ENCODE peak calls at places on chromosomes 7 and 10, in eight cellular contexts. T is breast epithelium, E is aorta, B is keratinocyte, L is hepatocyte, M is cardiac muscle cell, G is body of pancreas, C is PC-3. O is an unnamed sample. For H3K4me1, the result is how much of the 10 kb centered on the place peaks cover.

GRCh38 chr7:73972614-73973013 is 55.4 kb upstream of the ELN start:
- DNase-seq in T (peak), E (peak), B (no peak), L (no peak), M (no peak), G (no peak), C (no peak), O (no peak)

GRCh38 chr7:100120518-100121085 is 1.2 kb downstream of the CNPY4 start:
- DNase-seq in T (no peak), E (no peak), B (no peak), L (no peak), M (no peak), G (no peak), C (no peak), O (no peak)

GRCh38 chr7:11970132-11970531 is 138.1 kb upstream of the THSD7A start:
- DNase-seq in T (no peak), E (no peak), B (no peak), L (peak), M (no peak), G (no peak), C (no peak), O (no peak)

GRCh38 chr7:6554848-6555247 is 3.6 kb upstream of the GRID2IP start:
- DNase-seq in T (no peak), E (no peak), B (no peak), L (no peak), M (no peak), G (no peak), C (no peak), O (no peak)

GRCh38 chr7:42083284-42083683 is 153.7 kb downstream of the GLI3 start:
- DNase-seq in T (no peak), E (no peak), B (no peak), L (no peak), M (no peak), G (no peak), C (no peak), O (no peak)

GRCh38 chr7:79461660-79462059 is 8.2 kb upstream of the MAGI2 start:
- DNase-seq in T (no peak), E (no peak), B (no peak), L (peak), M (peak), G (no peak), C (peak), O (no peak)

GRCh38 chr7:137146996-137147720 is 196.4 kb downstream of the PTN start:
- DNase-seq in T (no peak), E (no peak), B (no peak), L (no peak), M (no peak), G (no peak), C (no peak), O (no peak)

GRCh38 chr7:90920336-90920735 is 324.2 kb downstream of the CDK14 start:
- DNase-seq in T (no peak), E (no peak), B (no peak), L (no peak), M (no peak), G (no peak), C (no peak), O (no peak)

GRCh38 chr10:48289652-48290238 is 15.2 kb upstream of the FRMPD2 start:
- DNase-seq in T (peak), E (peak), B (peak), L (peak), M (peak), G (peak), C (peak), O (no peak)

GRCh38 chr7:156028521-156028920 is 216.3 kb upstream of the SHH start:
- DNase-seq in T (no peak), E (no peak), B (no peak), L (no peak), M (no peak), G (no peak), C (no peak), O (no peak)

GRCh38 chr10:132549416-132549815 is 11.8 kb downstream of the INPP5A start:
- DNase-seq in T (no peak), E (peak), B (no peak), L (no peak), M (no peak), G (no peak), C (no peak), O (no peak)

GRCh38 chr10:35872666-35873065 is 230.6 kb upstream of the FZD8 start:
- DNase-seq in T (no peak), E (no peak), B (no peak), L (no peak), M (no peak), G (no peak), C (no peak), O (no peak)

GRCh38 chr10:11742009-11742778 is at the start of gene ECHDC3:
- DNase-seq in T (no peak), E (peak), B (no peak), L (peak), M (peak), G (peak), C (no peak), O (peak)

GRCh38 chr10:78455873-78456272 is 422.2 kb downstream of the RPS24 start:
- DNase-seq in T (no peak), E (no peak), B (no peak), L (no peak), M (no peak), G (no peak), C (no peak), O (no peak)

GRCh38 chr10:6659451-6659850 is 79.4 kb upstream of the PRKCQ start:
- DNase-seq in T (no peak), E (no peak), B (no peak), L (peak), M (peak), G (no peak), C (no peak), O (no peak)

GRCh38 chr7:29412912-29413311 is 150.7 kb upstream of the PRR15 start:
- DNase-seq in T (no peak), E (no peak), B (no peak), L (peak), M (no peak), G (no peak), C (peak), O (no peak)

GRCh38 chr10:62047960-62048383 is 146.5 kb downstream of the ARID5B start:
- DNase-seq in T (no peak), E (no peak), B (no peak), L (peak), M (peak), G (no peak), C (peak), O (no peak)

GRCh38 chr7:28587211-28587610 is 174.9 kb downstream of the CREB5 start:
- DNase-seq in T (peak), E (no peak), B (no peak), L (peak), M (no peak), G (no peak), C (peak), O (no peak)

GRCh38 chr7:1156782-1157535 is 3.0 kb downstream of the ZFAND2A start:
- DNase-seq in T (no peak), E (no peak), B (no peak), L (peak), M (no peak), G (peak), C (peak), O (no peak)

GRCh38 chr7:15007507-15007906 is 105.0 kb upstream of the DGKB start:
- DNase-seq in T (no peak), E (no peak), B (no peak), L (peak), M (peak), G (no peak), C (peak), O (no peak)

GRCh38 chr7:13724631-13725566 is 264.6 kb downstream of the ETV1 start:
- DNase-seq in T (no peak), E (no peak), B (no peak), L (no peak), M (no peak), G (no peak), C (peak), O (no peak)

GRCh38 chr10:80459047-80459865 is 5.1 kb downstream of the TSPAN14 start:
- DNase-seq in T (peak), E (peak), B (no peak), L (no peak), M (peak), G (peak), C (no peak), O (peak)

GRCh38 chr7:139720705-139721231 is 57.0 kb downstream of the HIPK2 start:
- DNase-seq in T (no peak), E (peak), B (no peak), L (no peak), M (no peak), G (peak), C (peak), O (no peak)

GRCh38 chr7:155369766-155370165 is 72.1 kb downstream of the INSIG1 start:
- DNase-seq in T (no peak), E (peak), B (no peak), L (no peak), M (no peak), G (no peak), C (no peak), O (no peak)

GRCh38 chr10:43342279-43343125 is 28.9 kb upstream of the FXYD4 start:
- DNase-seq in T (no peak), E (no peak), B (no peak), L (no peak), M (no peak), G (no peak), C (no peak), O (no peak)

GRCh38 chr7:151013728-151014497 is 10.4 kb downstream of the ATG9B start:
- DNase-seq in T (peak), E (peak), B (no peak), L (peak), M (peak), G (peak), C (peak), O (peak)

GRCh38 chr7:23135765-23136164 is 30.2 kb downstream of the KLHL7 start:
- DNase-seq in T (no peak), E (no peak), B (no peak), L (no peak), M (no peak), G (no peak), C (no peak), O (no peak)

GRCh38 chr10:133527779-133528271 is 662 bp downstream of the CYP2E1 start:
- DNase-seq in T (no peak), E (no peak), B (no peak), L (no peak), M (no peak), G (peak), C (no peak), O (no peak)

DNA sequence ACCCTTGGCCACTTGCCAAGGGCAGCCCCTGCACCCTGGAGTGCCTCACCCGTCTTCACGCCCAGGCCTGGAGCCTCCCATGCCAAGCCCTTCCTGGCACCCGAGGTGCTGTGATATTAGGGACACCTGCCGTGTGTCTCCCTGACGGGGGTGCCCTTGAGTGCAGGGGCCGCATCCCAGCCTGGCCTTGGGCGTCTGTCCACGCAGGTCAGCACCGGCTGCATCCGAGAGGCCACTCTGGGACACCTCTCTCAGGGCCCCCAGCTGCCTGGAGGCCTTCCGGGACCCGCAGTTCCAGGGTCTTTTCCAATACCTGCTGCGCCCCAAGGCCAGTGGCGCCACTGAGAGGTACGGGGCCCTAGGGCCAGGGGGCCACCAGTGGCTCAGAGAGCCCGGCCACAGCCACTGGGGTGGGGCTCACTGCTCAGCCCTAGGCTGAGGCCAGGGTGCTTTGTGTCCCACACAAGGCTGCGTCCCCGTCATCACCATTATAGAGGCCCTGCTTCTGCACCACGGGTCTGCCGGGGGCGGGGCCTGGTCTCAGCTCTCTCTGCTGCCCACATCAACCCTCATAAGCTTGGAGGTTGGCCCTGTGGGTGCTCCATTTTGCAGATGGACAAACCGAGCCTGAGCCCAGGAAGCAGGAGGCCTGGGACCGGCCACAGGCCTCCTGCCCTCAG is 12.7 kb downstream of the AP5Z1 start:
- DNase-seq in T (no peak), E (no peak), B (no peak), L (no peak), M (no peak), G (no peak), C (no peak), O (no peak)
- H3K4me1 ChIP-seq in T (under half), E (under half), B (under half), L (under half), M (under half), G (under half), C (under half), O (under half)

DNA sequence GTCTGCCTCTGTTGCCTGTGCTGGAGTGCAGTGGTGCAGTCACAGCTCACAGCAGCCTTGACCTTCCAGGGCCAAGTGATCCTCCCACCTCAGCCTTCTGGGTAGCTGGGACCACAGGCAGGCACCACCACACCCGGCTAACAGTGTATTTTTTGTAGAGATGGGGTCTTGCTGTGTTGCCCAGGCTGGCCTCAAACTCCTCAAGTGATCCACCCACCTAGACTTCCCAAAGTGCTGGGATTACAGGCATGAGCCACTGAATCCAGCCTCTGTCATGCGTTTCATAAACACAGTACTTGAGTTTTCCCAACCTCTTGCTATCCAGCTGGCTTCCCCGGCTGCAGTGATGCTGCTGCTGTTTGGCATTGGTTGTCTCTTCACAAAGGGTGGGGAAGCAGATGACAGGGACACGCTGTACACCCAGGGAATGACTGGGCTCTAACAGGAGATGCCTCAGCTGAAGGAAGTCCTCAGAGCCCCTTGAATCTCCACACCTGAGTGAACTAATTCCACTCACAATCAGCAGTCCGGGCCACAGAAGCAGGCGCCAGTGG is 191.5 kb downstream of the DIP2C start:
- DNase-seq in T (no peak), E (peak), B (no peak), L (no peak), M (no peak), G (no peak), C (no peak), O (no peak)
- H3K4me1 ChIP-seq in T (under half), E (under half), B (under half), L (under half), M (under half), G (under half), C (under half), O (under half)

GRCh38 chr10:77163670-77164348 is 473.8 kb downstream of the KCNMA1 start:
- DNase-seq in T (peak), E (peak), B (peak), L (peak), M (peak), G (peak), C (peak), O (no peak)
- H3K4me1 ChIP-seq in T (under half), E (under half), B (under half), L (under half), M (under half), G (under half), C (under half), O (under half)

DNA sequence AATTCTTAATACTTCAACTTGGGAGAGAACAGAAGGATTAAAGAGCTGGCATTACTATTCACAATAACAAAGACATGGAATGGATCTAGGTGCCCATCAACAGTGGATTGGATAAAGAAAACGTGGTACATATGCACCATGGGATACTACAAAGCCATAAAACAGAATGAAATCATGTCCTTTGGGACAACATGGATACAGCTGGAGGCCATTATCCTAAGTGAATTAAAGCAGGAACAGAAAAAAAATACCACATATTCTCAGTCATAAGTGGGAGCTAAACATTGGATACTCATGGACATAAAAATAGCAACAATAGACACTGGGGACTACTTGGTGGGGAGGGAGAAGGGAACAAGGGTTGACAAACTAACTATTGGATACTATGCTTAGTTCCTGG is 133.2 kb upstream of the ITGB1 start:
- DNase-seq in T (no peak), E (no peak), B (no peak), L (no peak), M (no peak), G (no peak), C (no peak), O (no peak)
- H3K4me1 ChIP-seq in T (under half), E (under half), B (under half), L (under half), M (under half), G (under half), C (under half), O (under half)

GRCh38 chr7:87152897-87153641 is 816 bp downstream of the DMTF1 start:
- DNase-seq in T (peak), E (peak), B (no peak), L (peak), M (peak), G (peak), C (peak), O (peak)

GRCh38 chr7:87154166-87154565 is 1.9 kb downstream of the DMTF1 start:
- DNase-seq in T (no peak), E (no peak), B (no peak), L (no peak), M (no peak), G (no peak), C (no peak), O (no peak)

GRCh38 chr7:87156709-87157108 is 4.5 kb downstream of the DMTF1 start:
- DNase-seq in T (no peak), E (no peak), B (no peak), L (no peak), M (no peak), G (no peak), C (no peak), O (no peak)

GRCh38 chr7:87155788-87156187 is 3.5 kb downstream of the DMTF1 start:
- DNase-seq in T (no peak), E (no peak), B (no peak), L (no peak), M (no peak), G (no peak), C (no peak), O (no peak)

GRCh38 chr7:87154569-87154968 is 2.3 kb downstream of the DMTF1 start:
- DNase-seq in T (no peak), E (no peak), B (no peak), L (no peak), M (no peak), G (no peak), C (no peak), O (no peak)
- H3K4me1 ChIP-seq in T (under half), E (under half), B (under half), L (under half), M (under half), G (under half), C (under half), O (under half)

DNA sequence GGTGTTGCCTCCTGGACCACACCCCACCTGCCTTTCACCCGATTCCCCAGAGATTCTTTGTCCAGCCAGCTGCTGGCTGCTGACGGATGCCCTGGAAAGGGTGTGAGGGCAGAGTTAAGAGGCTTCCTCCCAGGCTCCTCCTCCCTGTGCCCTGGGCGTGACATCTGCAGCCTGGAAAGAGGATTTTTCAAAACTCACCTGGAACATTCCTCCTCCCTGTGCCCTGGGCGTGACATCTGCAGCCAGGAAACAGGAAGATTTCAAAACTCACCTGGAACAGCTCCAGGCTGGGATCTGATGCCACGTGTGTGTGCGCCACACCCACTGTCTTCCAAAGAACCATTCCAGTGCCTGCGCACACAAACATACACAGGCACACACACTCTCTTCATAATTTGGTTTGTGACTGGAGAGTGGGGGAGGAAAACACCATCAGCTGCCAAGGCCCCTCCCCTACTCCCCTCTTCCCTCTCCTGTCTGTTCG is 5.2 kb downstream of the MARVELD1 start:
- DNase-seq in T (peak), E (peak), B (peak), L (peak), M (peak), G (peak), C (peak), O (peak)
- H3K4me1 ChIP-seq in T (under half), E (under half), B (half or more), L (under half), M (under half), G (under half), C (under half), O (under half)

GRCh38 chr7:108324053-108325038 is 131.9 kb downstream of the NRCAM start:
- DNase-seq in T (no peak), E (no peak), B (no peak), L (no peak), M (no peak), G (no peak), C (no peak), O (no peak)

GRCh38 chr7:108328174-108328651 is 128.0 kb downstream of the NRCAM start:
- DNase-seq in T (no peak), E (no peak), B (no peak), L (no peak), M (no peak), G (no peak), C (no peak), O (no peak)

GRCh38 chr7:108327353-108327752 is 128.9 kb downstream of the NRCAM start:
- DNase-seq in T (no peak), E (no peak), B (no peak), L (no peak), M (no peak), G (no peak), C (no peak), O (no peak)

GRCh38 chr7:108329514-108329913 is 126.7 kb downstream of the NRCAM start:
- DNase-seq in T (no peak), E (no peak), B (no peak), L (no peak), M (no peak), G (no peak), C (no peak), O (no peak)

DNA sequence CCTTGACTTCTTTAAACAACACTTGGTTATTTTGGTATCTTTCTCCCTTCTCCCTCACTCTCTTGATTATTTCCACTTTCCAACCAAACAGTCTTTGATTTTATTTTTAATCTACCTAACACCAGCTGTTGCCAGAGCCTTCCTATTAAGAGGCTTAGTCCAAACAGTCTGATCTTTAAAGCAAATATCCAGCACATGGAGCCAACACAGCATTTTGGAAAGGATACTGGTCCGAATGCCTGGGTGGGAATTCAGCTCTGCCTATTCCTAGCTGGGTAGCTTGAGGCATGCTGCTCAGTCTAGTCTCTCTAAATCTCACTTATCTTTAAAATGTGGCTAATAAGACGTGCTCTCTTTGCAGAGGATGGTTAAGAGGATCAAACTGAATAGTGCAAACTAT is 129.3 kb downstream of the NRCAM start:
- DNase-seq in T (no peak), E (no peak), B (no peak), L (no peak), M (no peak), G (no peak), C (no peak), O (no peak)
- H3K4me1 ChIP-seq in T (under half), E (under half), B (under half), L (under half), M (under half), G (under half), C (under half), O (under half)